ENCODE peak calls at places on chromosomes 12 and 14, in six cellular contexts. H is GM10248, S is neural progenitor cell, B is stomach, A is omental fat pad, N is WERI-Rb-1. P is an unnamed sample.

GRCh38 chr14:61925043-61925442 is 162.8 kb downstream of the SNAPC1 start:
- DNase-seq in H (peak; percentile 15), N (peak; percentile 65), A (no peak), S (peak; percentile 56), B (no peak), P (no peak)

GRCh38 chr12:129401572-129401971 is 502.3 kb downstream of the TMEM132D start:
- DNase-seq in N (no peak), H (no peak), B (peak; percentile 75), A (no peak), S (no peak), P (no peak)

GRCh38 chr12:115710104-115710564 is 567.4 kb downstream of the MED13L start:
- DNase-seq in S (no peak), B (no peak), N (no peak), A (peak; percentile 24), H (no peak), P (no peak)

GRCh38 chr14:89349196-89350008 is 67.6 kb downstream of the FOXN3 start:
- DNase-seq in B (peak; percentile 52), N (peak; percentile 22), H (no peak), S (peak; percentile 90), A (no peak), P (no peak)

GRCh38 chr12:18719922-18720321 is 17.9 kb downstream of the PLCZ1 start:
- DNase-seq in S (no peak), B (no peak), A (no peak), H (no peak), N (no peak), P (no peak)

GRCh38 chr12:16613199-16613598 is 7.2 kb upstream of the LMO3 start:
- DNase-seq in H (no peak), N (no peak), A (no peak), S (no peak), B (no peak), P (no peak)

GRCh38 chr12:4984971-4985370 is 58.7 kb upstream of the KCNA5 start:
- DNase-seq in H (no peak), B (no peak), S (no peak), N (no peak), A (no peak), P (no peak)

GRCh38 chr12:19138551-19139344 is 9.2 kb downstream of the PLEKHA5 start:
- DNase-seq in H (no peak), S (peak; percentile 19), N (no peak), A (no peak), B (no peak), P (no peak)

GRCh38 chr12:131112690-131113290 is 159.1 kb downstream of the ADGRD1 start:
- DNase-seq in H (no peak), N (no peak), A (no peak), B (no peak), S (no peak), P (no peak)

GRCh38 chr12:39426636-39427245 is 16.2 kb downstream of the KIF21A start:
- DNase-seq in B (no peak), S (no peak), H (no peak), N (no peak), A (no peak), P (no peak)

GRCh38 chr14:104138098-104138890 is at the start of gene KIF26A:
- DNase-seq in N (peak; percentile 83), B (no peak), A (no peak), H (no peak), S (peak; percentile 90), P (peak; percentile 43)

GRCh38 chr12:68376901-68377300 is 44.7 kb upstream of the MDM1 start:
- DNase-seq in S (no peak), N (no peak), B (no peak), A (no peak), H (no peak), P (no peak)

GRCh38 chr14:58659846-58660245 is 22.1 kb downstream of the DACT1 start:
- DNase-seq in S (no peak), H (no peak), A (no peak), N (no peak), B (no peak), P (no peak)

GRCh38 chr12:47413806-47414205 is 292.0 kb downstream of the RPAP3 start:
- DNase-seq in H (no peak), B (no peak), N (no peak), A (no peak), S (no peak), P (no peak)

GRCh38 chr12:102811125-102811737 is 105.8 kb downstream of the PAH start:
- DNase-seq in S (peak; percentile 70), N (peak; percentile 53), B (no peak), H (peak; percentile 25), A (no peak), P (peak; percentile 31)

GRCh38 chr12:53324779-53325538 is 3.5 kb upstream of the AAAS start:
- DNase-seq in S (peak; percentile 90), N (peak; percentile 92), B (peak; percentile 93), A (peak; percentile 80), H (peak; percentile 94), P (peak; percentile 79)

GRCh38 chr12:51067771-51068170 is 15.6 kb downstream of the CSRNP2 start:
- DNase-seq in H (no peak), S (no peak), B (no peak), A (no peak), N (no peak), P (no peak)

GRCh38 chr12:106359620-106360399 is 2.3 kb downstream of the POLR3B start:
- DNase-seq in N (no peak), H (no peak), B (no peak), S (no peak), A (no peak), P (no peak)

GRCh38 chr14:100866666-100867630 is 36.6 kb downstream of the RTL1 start:
- DNase-seq in B (no peak), S (no peak), N (no peak), A (no peak), H (no peak), P (no peak)

GRCh38 chr14:54579606-54580005 is 12.7 kb downstream of the SAMD4A start:
- DNase-seq in H (no peak), N (no peak), A (no peak), B (no peak), S (no peak), P (no peak)

GRCh38 chr14:76080471-76080870 is 71.3 kb upstream of the GPATCH2L start:
- DNase-seq in A (no peak), N (no peak), S (no peak), B (no peak), H (no peak), P (no peak)

GRCh38 chr14:76073732-76074131 is 78.0 kb upstream of the GPATCH2L start:
- DNase-seq in S (no peak), H (no peak), N (no peak), B (no peak), A (no peak), P (no peak)

GRCh38 chr14:76080009-76080408 is 71.7 kb upstream of the GPATCH2L start:
- DNase-seq in N (peak; percentile 25), H (no peak), A (no peak), B (no peak), S (no peak), P (no peak)

GRCh38 chr14:76078501-76078900 is 73.2 kb upstream of the GPATCH2L start:
- DNase-seq in N (no peak), H (no peak), S (no peak), A (no peak), B (no peak), P (no peak)

GRCh38 chr14:76077340-76077739 is 74.4 kb upstream of the GPATCH2L start:
- DNase-seq in B (no peak), A (no peak), N (no peak), S (no peak), H (no peak), P (no peak)
- TF ChIP-seq CTCF in B (no peak), A (no peak), N (no peak), S (peak; percentile 18), H (no peak), P (no peak)

GRCh38 chr14:24845851-24846250 is 204.1 kb downstream of the STXBP6 start:
- DNase-seq in S (no peak), A (no peak), H (no peak), N (no peak), B (no peak), P (no peak)

GRCh38 chr14:24851406-24851805 is 198.5 kb downstream of the STXBP6 start:
- DNase-seq in B (no peak), H (no peak), S (no peak), A (no peak), N (no peak), P (no peak)

GRCh38 chr14:24849471-24849870 is 200.5 kb downstream of the STXBP6 start:
- DNase-seq in H (no peak), B (no peak), S (no peak), A (no peak), N (no peak), P (no peak)

GRCh38 chr14:24847568-24847967 is 202.4 kb downstream of the STXBP6 start:
- DNase-seq in S (no peak), N (no peak), A (no peak), B (no peak), H (no peak), P (no peak)

GRCh38 chr14:24848427-24848826 is 201.5 kb downstream of the STXBP6 start:
- DNase-seq in A (no peak), S (no peak), N (no peak), B (no peak), H (no peak), P (no peak)
- TF ChIP-seq CTCF in A (no peak), S (no peak), N (no peak), B (no peak), H (no peak), P (no peak)

GRCh38 chr12:88578274-88578673 is 2.0 kb downstream of the KITLG start:
- DNase-seq in H (no peak), A (no peak), N (peak; percentile 14), B (no peak), S (peak; percentile 63), P (no peak)

GRCh38 chr12:88577537-88577936 is 2.7 kb downstream of the KITLG start:
- DNase-seq in H (no peak), S (no peak), B (no peak), A (no peak), N (no peak), P (no peak)

GRCh38 chr12:88579572-88579940 is 715 bp downstream of the KITLG start:
- DNase-seq in H (peak; percentile 23), B (peak; percentile 68), A (no peak), S (peak; percentile 49), N (no peak), P (peak; percentile 19)

GRCh38 chr12:88579941-88580871 is at the start of gene KITLG:
- DNase-seq in S (peak; percentile 93), B (peak; percentile 90), H (peak; percentile 50), A (peak; percentile 53), N (peak; percentile 56), P (peak; percentile 78)

DNA sequence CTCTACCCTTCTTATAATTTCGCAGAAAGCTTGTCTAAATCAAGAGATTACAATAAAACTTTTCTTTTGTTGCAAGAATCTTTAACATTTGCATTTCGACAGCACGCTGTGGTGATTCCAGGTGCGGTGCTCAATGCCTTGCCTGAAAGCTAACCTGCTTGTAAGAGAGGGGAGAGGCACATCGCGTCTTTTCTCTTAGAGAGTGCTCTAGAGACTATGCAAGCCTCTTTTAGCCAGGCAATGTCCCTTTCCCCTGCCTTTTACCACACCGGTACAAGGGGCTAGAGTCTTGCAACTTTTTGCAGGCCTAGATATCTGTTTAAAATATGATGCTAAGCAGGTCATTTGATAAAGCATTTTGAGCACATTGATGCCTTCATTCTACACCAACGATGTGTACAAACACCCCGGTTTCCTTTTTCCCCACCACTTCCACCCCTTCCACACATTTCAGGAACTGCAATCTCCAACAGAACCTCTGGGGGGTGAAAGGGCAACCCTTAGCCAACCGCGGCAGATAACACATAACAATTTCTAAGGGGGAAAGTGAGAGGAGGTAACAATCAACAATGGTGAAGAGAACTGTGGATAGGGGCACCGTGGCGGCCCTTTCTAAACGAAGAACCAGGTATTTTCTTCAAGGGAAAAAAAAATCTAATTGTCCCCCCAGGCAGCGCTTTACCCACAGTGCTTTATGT is 1.3 kb downstream of the KITLG start:
- DNase-seq in S (peak; percentile 64), N (no peak), A (no peak), H (no peak), B (no peak), P (peak; percentile 10)
- TF ChIP-seq CTCF in S (peak; percentile 56), N (peak; percentile 3), A (no peak), H (no peak), B (peak; percentile 46), P (peak; percentile 50)

GRCh38 chr12:82383930-82384513 is 25.7 kb downstream of the METTL25 start:
- DNase-seq in H (no peak), S (no peak), N (no peak), B (no peak), A (no peak), P (no peak)
- TF ChIP-seq CTCF in H (peak; percentile 54), S (peak; percentile 60), N (peak; percentile 37), B (peak; percentile 31), A (no peak), P (peak; percentile 54)

P was measured in progenitor cell of endocrine pancreas.